ENCODE peak calls at places on chromosomes 3 and 15, in six cellular contexts. P is astrocyte; Q is CD8-positive, alpha-beta T cell; B is body of pancreas; K is transverse colon; Y is tibial artery. I is an unnamed sample.

GRCh38 chr3:128487813-128488635 is 5.0 kb downstream of the GATA2 start:
- DNase-seq in P (peak; percentile 82), Q (no peak), B (peak; percentile 92), K (peak; percentile 60), Y (peak; percentile 85), I (peak; percentile 82)

GRCh38 chr15:90189781-90190467 is 11.2 kb upstream of the SEMA4B start:
- DNase-seq in P (no peak), Q (no peak), B (no peak), K (no peak), Y (no peak), I (no peak)

GRCh38 chr3:167941234-167941995 is 154.3 kb downstream of the GOLIM4 start:
- DNase-seq in P (peak; percentile 94), Q (no peak), B (peak; percentile 25), K (peak; percentile 25), Y (peak; percentile 72), I (no peak)

GRCh38 chr3:15345608-15346137 is 13.3 kb upstream of the SH3BP5 start:
- DNase-seq in P (no peak), Q (no peak), B (no peak), K (peak; percentile 22), Y (no peak), I (no peak)

GRCh38 chr3:182384182-182384581 is 409.1 kb upstream of the ATP11B start:
- DNase-seq in P (peak; percentile 67), Q (no peak), B (no peak), K (no peak), Y (no peak), I (no peak)

GRCh38 chr3:141286856-141287255 is 55.2 kb downstream of the PXYLP1 start:
- DNase-seq in P (no peak), Q (no peak), B (no peak), K (no peak), Y (peak; percentile 19), I (no peak)

GRCh38 chr15:81865850-81866537 is 179.8 kb downstream of the MEX3B start:
- DNase-seq in P (no peak), Q (no peak), B (no peak), K (no peak), Y (no peak), I (no peak)

GRCh38 chr3:106086636-106087035 is 217.8 kb upstream of the CBLB start:
- DNase-seq in P (no peak), Q (no peak), B (no peak), K (no peak), Y (no peak), I (no peak)

GRCh38 chr15:74631935-74632560 is 16.4 kb downstream of the CLK3 start:
- DNase-seq in P (no peak), Q (peak; percentile 63), B (peak; percentile 74), K (peak; percentile 66), Y (no peak), I (peak; percentile 64)

GRCh38 chr3:190586631-190587000 is 72.7 kb downstream of the IL1RAP start:
- DNase-seq in P (peak; percentile 57), Q (no peak), B (no peak), K (no peak), Y (no peak), I (no peak)

GRCh38 chr3:190532626-190533155 is 18.8 kb downstream of the IL1RAP start:
- DNase-seq in P (no peak), Q (no peak), B (no peak), K (no peak), Y (no peak), I (no peak)

GRCh38 chr15:41483115-41483514 is 10.6 kb upstream of the ITPKA start:
- DNase-seq in P (no peak), Q (peak; percentile 41), B (no peak), K (no peak), Y (no peak), I (no peak)

GRCh38 chr3:172390792-172391191 is 57.5 kb downstream of the GHSR start:
- DNase-seq in P (no peak), Q (no peak), B (no peak), K (no peak), Y (no peak), I (no peak)

GRCh38 chr3:196128172-196128843 is 46.4 kb upstream of the TFRC start:
- DNase-seq in P (no peak), Q (no peak), B (no peak), K (no peak), Y (no peak), I (no peak)

GRCh38 chr3:170356596-170357175 is 829 bp upstream of the SKIL start:
- DNase-seq in P (peak; percentile 55), Q (peak; percentile 57), B (peak; percentile 87), K (peak; percentile 89), Y (peak; percentile 95), I (peak; percentile 86)

GRCh38 chr3:37715976-37716375 is 145.7 kb upstream of the CTDSPL start:
- DNase-seq in P (no peak), Q (no peak), B (no peak), K (no peak), Y (peak; percentile 51), I (no peak)

GRCh38 chr15:31300208-31300661 is 26.4 kb upstream of the KLF13 start:
- DNase-seq in P (no peak), Q (peak; percentile 9), B (peak; percentile 39), K (no peak), Y (peak; percentile 59), I (no peak)

GRCh38 chr3:148794357-148794756 is 33.3 kb upstream of the CPB1 start:
- DNase-seq in P (no peak), Q (no peak), B (no peak), K (no peak), Y (no peak), I (no peak)

GRCh38 chr15:57364282-57365007 is 11.9 kb upstream of the CGNL1 start:
- DNase-seq in P (no peak), Q (no peak), B (no peak), K (no peak), Y (no peak), I (no peak)

GRCh38 chr3:131402391-131403039 is 20.9 kb downstream of the NUDT16 start:
- DNase-seq in P (peak; percentile 83), Q (no peak), B (no peak), K (no peak), Y (no peak), I (no peak)

GRCh38 chr15:29844290-29844903 is 22.1 kb upstream of the TJP1 start:
- DNase-seq in P (peak; percentile 71), Q (no peak), B (no peak), K (no peak), Y (no peak), I (no peak)

GRCh38 chr3:184338538-184338945 is 1.1 kb downstream of the FAM131A start:
- DNase-seq in P (peak; percentile 75), Q (no peak), B (peak; percentile 63), K (peak; percentile 66), Y (peak; percentile 96), I (no peak)

GRCh38 chr3:59341441-59341840 is 291.6 kb upstream of the CFAP20DC start:
- DNase-seq in P (no peak), Q (no peak), B (peak; percentile 19), K (no peak), Y (no peak), I (no peak)

DNA sequence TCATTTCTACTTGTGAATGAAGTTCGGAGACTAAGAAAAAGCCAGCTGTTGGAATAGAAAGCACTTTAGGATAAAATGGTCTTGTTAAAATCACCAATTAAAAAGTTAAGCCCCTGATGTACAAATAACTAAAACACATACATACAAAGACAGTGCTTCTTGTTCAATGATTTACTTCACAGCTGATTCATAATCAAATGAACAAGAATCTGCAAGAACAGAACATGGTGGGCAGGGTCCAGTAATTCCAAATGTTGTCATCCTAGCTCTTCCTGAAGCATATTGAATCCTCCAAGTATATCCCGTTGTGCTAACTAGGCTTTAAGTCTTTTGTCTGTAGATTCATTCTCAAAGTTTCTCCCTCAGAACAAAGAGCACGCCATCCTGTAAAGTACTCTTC is 24.5 kb downstream of the NIT2 start:
- DNase-seq in P (no peak), Q (no peak), B (no peak), K (no peak), Y (no peak), I (no peak)
- H3K36me3 ChIP-seq in P (peaks cover 37% of the 10 kb centered on the region), Q (peaks cover 4% of the 10 kb centered on the region), B (no peaks in the 10 kb centered on the region), K (peaks cover 24% of the 10 kb centered on the region), Y (peaks cover 43% of the 10 kb centered on the region), I (peaks cover 52% of the 10 kb centered on the region)

DNA sequence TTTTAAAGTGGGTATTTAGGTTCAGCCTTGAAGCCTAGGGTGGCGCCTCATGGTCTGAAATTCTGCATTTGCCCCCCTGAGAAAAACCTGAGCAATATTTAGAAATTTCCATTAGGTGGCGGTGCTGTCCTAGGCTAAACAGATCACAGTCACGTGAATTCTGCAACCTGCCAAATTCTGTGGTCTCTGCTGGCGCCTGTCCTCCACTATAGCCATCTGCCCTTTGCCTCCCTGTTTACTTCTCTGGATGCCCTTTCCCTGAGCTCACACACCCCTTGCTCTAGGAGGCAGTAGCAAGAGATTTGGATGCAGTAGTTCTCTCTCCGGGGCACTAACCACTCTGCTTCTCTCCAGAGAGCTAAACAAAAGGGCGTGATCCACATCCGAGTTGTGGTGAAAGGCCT is 9.1 kb downstream of the MRPS11 start:
- DNase-seq in P (peak; percentile 12), Q (no peak), B (peak; percentile 56), K (no peak), Y (no peak), I (peak; percentile 79)
- H3K36me3 ChIP-seq in P (peaks cover 11% of the 10 kb centered on the region), Q (peaks cover 18% of the 10 kb centered on the region), B (no peaks in the 10 kb centered on the region), K (peaks cover 23% of the 10 kb centered on the region), Y (peaks cover 14% of the 10 kb centered on the region), I (peaks cover 49% of the 10 kb centered on the region)

GRCh38 chr3:49711489-49711888 is 8.0 kb downstream of the AMIGO3 start:
- DNase-seq in P (no peak), Q (no peak), B (no peak), K (no peak), Y (no peak), I (no peak)
- H3K36me3 ChIP-seq in P (no peaks in the 10 kb centered on the region), Q (peaks cover 3% of the 10 kb centered on the region), B (no peaks in the 10 kb centered on the region), K (no peaks in the 10 kb centered on the region), Y (peaks cover 10% of the 10 kb centered on the region), I (peaks cover 11% of the 10 kb centered on the region)

GRCh38 chr3:108070356-108070755 is 20.5 kb downstream of the CD47 start:
- DNase-seq in P (no peak), Q (no peak), B (no peak), K (no peak), Y (no peak), I (no peak)

GRCh38 chr3:108071394-108071793 is 19.4 kb downstream of the CD47 start:
- DNase-seq in P (no peak), Q (no peak), B (no peak), K (no peak), Y (no peak), I (no peak)

GRCh38 chr3:108076564-108076963 is 14.3 kb downstream of the CD47 start:
- DNase-seq in P (no peak), Q (no peak), B (no peak), K (no peak), Y (no peak), I (no peak)

GRCh38 chr3:108079043-108079442 is 11.8 kb downstream of the CD47 start:
- DNase-seq in P (no peak), Q (no peak), B (no peak), K (no peak), Y (no peak), I (no peak)

DNA sequence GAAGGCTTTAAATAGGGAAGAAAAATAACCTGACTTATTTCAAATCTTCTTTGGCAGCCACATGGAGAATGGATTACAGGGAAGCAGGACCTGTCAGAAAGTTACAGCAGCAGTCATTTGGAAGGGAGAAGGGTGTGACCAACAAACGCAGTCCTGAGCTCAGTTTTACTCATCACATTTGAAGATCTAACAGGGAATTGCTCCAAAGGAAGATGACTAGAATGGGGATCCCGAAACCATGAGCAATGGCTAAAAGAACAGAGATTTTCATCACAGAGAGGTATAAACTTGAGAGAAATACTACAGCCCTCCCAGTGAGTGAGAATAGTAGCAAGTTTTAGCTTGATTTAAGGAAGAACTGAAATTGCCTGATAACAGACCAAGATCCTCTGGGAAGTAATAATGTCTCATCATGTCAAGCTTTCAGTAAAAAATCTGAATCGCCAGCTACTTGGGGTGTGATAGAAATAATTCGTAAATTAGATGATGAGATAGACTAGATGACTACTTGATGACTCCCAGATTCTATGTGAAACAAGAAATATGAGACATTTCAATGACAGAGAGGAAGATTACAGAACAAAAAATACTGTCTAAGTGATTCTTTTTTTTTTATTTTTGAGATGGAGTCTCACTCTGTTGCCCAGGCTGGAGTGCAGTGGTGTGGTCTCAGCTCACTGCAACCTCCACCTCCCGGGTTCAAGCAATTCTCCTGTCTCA is 17.0 kb downstream of the CD47 start:
- DNase-seq in P (no peak), Q (no peak), B (no peak), K (no peak), Y (no peak), I (no peak)
- H3K36me3 ChIP-seq in P (no peaks in the 10 kb centered on the region), Q (peaks cover 13% of the 10 kb centered on the region), B (no peaks in the 10 kb centered on the region), K (no peaks in the 10 kb centered on the region), Y (no peaks in the 10 kb centered on the region), I (no peaks in the 10 kb centered on the region)

I was measured in WERI-Rb-1.